ENCODE peak calls at places on chromosomes 7 and 10, in eight cellular contexts. One of them, this sample, is unnamed. For H3K4me1, the result is how much of the 10 kb centered on the place peaks cover.

GRCh38 chr7:139453673-139454321 is 29.7 kb downstream of the KLRG2 start:
- DNase-seq in prostate gland: no peak
- DNase-seq in thoracic aorta: no peak
- DNase-seq in fibroblast of lung: peak
- DNase-seq in uterus: no peak
- DNase-seq in heart left ventricle: no peak
- DNase-seq in Peyer's patch: no peak
- DNase-seq in PC-3: no peak
- DNase-seq in this sample: no peak

GRCh38 chr10:73922007-73922863 is 11.3 kb downstream of the PLAU start:
- DNase-seq in prostate gland: no peak
- DNase-seq in thoracic aorta: no peak
- DNase-seq in fibroblast of lung: no peak
- DNase-seq in uterus: no peak
- DNase-seq in heart left ventricle: no peak
- DNase-seq in Peyer's patch: no peak
- DNase-seq in PC-3: no peak
- DNase-seq in this sample: no peak

GRCh38 chr7:23472046-23472445 is 1.8 kb upstream of the IGF2BP3 start:
- DNase-seq in prostate gland: no peak
- DNase-seq in thoracic aorta: no peak
- DNase-seq in fibroblast of lung: no peak
- DNase-seq in uterus: no peak
- DNase-seq in heart left ventricle: no peak
- DNase-seq in Peyer's patch: no peak
- DNase-seq in PC-3: no peak
- DNase-seq in this sample: no peak

GRCh38 chr7:113890326-113891030 is 28.3 kb downstream of the PPP1R3A start:
- DNase-seq in prostate gland: no peak
- DNase-seq in thoracic aorta: no peak
- DNase-seq in fibroblast of lung: peak
- DNase-seq in uterus: no peak
- DNase-seq in heart left ventricle: no peak
- DNase-seq in Peyer's patch: no peak
- DNase-seq in PC-3: no peak
- DNase-seq in this sample: no peak

GRCh38 chr10:133259603-133259992 is 17.1 kb downstream of the ADAM8 start:
- DNase-seq in prostate gland: no peak
- DNase-seq in thoracic aorta: no peak
- DNase-seq in fibroblast of lung: no peak
- DNase-seq in uterus: no peak
- DNase-seq in heart left ventricle: no peak
- DNase-seq in Peyer's patch: no peak
- DNase-seq in PC-3: peak
- DNase-seq in this sample: no peak

GRCh38 chr10:30080161-30080560 is 20.8 kb upstream of the JCAD start:
- DNase-seq in prostate gland: no peak
- DNase-seq in thoracic aorta: no peak
- DNase-seq in fibroblast of lung: no peak
- DNase-seq in uterus: no peak
- DNase-seq in heart left ventricle: no peak
- DNase-seq in Peyer's patch: no peak
- DNase-seq in PC-3: peak
- DNase-seq in this sample: no peak

GRCh38 chr7:32890010-32890552 is 1.5 kb downstream of the KBTBD2 start:
- DNase-seq in prostate gland: peak
- DNase-seq in thoracic aorta: no peak
- DNase-seq in fibroblast of lung: peak
- DNase-seq in uterus: no peak
- DNase-seq in heart left ventricle: no peak
- DNase-seq in Peyer's patch: no peak
- DNase-seq in PC-3: peak
- DNase-seq in this sample: no peak

GRCh38 chr7:151896486-151896885 is 19.6 kb upstream of the PRKAG2 start:
- DNase-seq in prostate gland: no peak
- DNase-seq in thoracic aorta: no peak
- DNase-seq in fibroblast of lung: no peak
- DNase-seq in uterus: no peak
- DNase-seq in heart left ventricle: no peak
- DNase-seq in Peyer's patch: no peak
- DNase-seq in PC-3: no peak
- DNase-seq in this sample: no peak

GRCh38 chr7:79610301-79610700 is 156.8 kb upstream of the MAGI2 start:
- DNase-seq in prostate gland: no peak
- DNase-seq in thoracic aorta: no peak
- DNase-seq in fibroblast of lung: peak
- DNase-seq in uterus: no peak
- DNase-seq in heart left ventricle: no peak
- DNase-seq in Peyer's patch: no peak
- DNase-seq in PC-3: no peak
- DNase-seq in this sample: no peak

GRCh38 chr7:122597277-122597676 is 101.6 kb downstream of the RNF133 start:
- DNase-seq in prostate gland: no peak
- DNase-seq in thoracic aorta: no peak
- DNase-seq in fibroblast of lung: no peak
- DNase-seq in uterus: no peak
- DNase-seq in heart left ventricle: no peak
- DNase-seq in Peyer's patch: no peak
- DNase-seq in PC-3: no peak
- DNase-seq in this sample: no peak

GRCh38 chr10:111128331-111129167 is 51.7 kb downstream of the ADRA2A start:
- DNase-seq in prostate gland: no peak
- DNase-seq in thoracic aorta: no peak
- DNase-seq in fibroblast of lung: peak
- DNase-seq in uterus: no peak
- DNase-seq in heart left ventricle: no peak
- DNase-seq in Peyer's patch: no peak
- DNase-seq in PC-3: peak
- DNase-seq in this sample: no peak

GRCh38 chr10:114681542-114681941 is 23.5 kb upstream of the ABLIM1 start:
- DNase-seq in prostate gland: no peak
- DNase-seq in thoracic aorta: no peak
- DNase-seq in fibroblast of lung: peak
- DNase-seq in uterus: no peak
- DNase-seq in heart left ventricle: no peak
- DNase-seq in Peyer's patch: no peak
- DNase-seq in PC-3: peak
- DNase-seq in this sample: no peak

GRCh38 chr7:151454932-151455530 is 15.1 kb upstream of the CRYGN start:
- DNase-seq in prostate gland: no peak
- DNase-seq in thoracic aorta: no peak
- DNase-seq in fibroblast of lung: no peak
- DNase-seq in uterus: peak
- DNase-seq in heart left ventricle: no peak
- DNase-seq in Peyer's patch: peak
- DNase-seq in PC-3: no peak
- DNase-seq in this sample: peak

GRCh38 chr7:25456467-25457171 is 228.3 kb upstream of the NPVF start:
- DNase-seq in prostate gland: peak
- DNase-seq in thoracic aorta: no peak
- DNase-seq in fibroblast of lung: no peak
- DNase-seq in uterus: peak
- DNase-seq in heart left ventricle: no peak
- DNase-seq in Peyer's patch: peak
- DNase-seq in PC-3: no peak
- DNase-seq in this sample: peak

GRCh38 chr7:88566174-88566729 is 193.2 kb upstream of the ZNF804B start:
- DNase-seq in prostate gland: no peak
- DNase-seq in thoracic aorta: no peak
- DNase-seq in fibroblast of lung: no peak
- DNase-seq in uterus: no peak
- DNase-seq in heart left ventricle: no peak
- DNase-seq in Peyer's patch: no peak
- DNase-seq in PC-3: no peak
- DNase-seq in this sample: no peak

DNA sequence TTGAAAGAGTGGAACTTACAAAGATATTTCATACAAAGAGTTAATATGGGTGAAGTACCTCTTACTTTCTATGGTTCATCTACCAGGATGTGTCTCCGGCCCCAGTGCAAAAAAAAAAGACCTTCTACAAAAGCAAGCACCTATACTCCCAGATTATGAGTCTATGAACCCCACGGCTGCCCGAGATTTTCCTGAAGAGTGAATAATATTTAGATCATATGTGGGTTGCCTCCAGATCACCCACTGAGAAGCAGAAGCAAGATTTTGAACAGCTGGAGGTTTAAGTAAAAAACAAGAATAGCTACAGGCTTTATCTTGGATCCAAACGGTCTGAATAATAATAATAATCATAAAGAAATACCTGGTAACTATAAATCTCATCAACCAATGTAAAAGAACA is 207.7 kb downstream of the SKAP2 start:
- DNase-seq in prostate gland: no peak
- DNase-seq in thoracic aorta: no peak
- DNase-seq in fibroblast of lung: no peak
- DNase-seq in uterus: no peak
- DNase-seq in heart left ventricle: no peak
- DNase-seq in Peyer's patch: no peak
- DNase-seq in PC-3: no peak
- DNase-seq in this sample: no peak
- H3K4me1 ChIP-seq in prostate gland: under half
- H3K4me1 ChIP-seq in thoracic aorta: under half
- H3K4me1 ChIP-seq in fibroblast of lung: under half
- H3K4me1 ChIP-seq in uterus: under half
- H3K4me1 ChIP-seq in heart left ventricle: under half
- H3K4me1 ChIP-seq in Peyer's patch: under half
- H3K4me1 ChIP-seq in PC-3: under half
- H3K4me1 ChIP-seq in this sample: under half

DNA sequence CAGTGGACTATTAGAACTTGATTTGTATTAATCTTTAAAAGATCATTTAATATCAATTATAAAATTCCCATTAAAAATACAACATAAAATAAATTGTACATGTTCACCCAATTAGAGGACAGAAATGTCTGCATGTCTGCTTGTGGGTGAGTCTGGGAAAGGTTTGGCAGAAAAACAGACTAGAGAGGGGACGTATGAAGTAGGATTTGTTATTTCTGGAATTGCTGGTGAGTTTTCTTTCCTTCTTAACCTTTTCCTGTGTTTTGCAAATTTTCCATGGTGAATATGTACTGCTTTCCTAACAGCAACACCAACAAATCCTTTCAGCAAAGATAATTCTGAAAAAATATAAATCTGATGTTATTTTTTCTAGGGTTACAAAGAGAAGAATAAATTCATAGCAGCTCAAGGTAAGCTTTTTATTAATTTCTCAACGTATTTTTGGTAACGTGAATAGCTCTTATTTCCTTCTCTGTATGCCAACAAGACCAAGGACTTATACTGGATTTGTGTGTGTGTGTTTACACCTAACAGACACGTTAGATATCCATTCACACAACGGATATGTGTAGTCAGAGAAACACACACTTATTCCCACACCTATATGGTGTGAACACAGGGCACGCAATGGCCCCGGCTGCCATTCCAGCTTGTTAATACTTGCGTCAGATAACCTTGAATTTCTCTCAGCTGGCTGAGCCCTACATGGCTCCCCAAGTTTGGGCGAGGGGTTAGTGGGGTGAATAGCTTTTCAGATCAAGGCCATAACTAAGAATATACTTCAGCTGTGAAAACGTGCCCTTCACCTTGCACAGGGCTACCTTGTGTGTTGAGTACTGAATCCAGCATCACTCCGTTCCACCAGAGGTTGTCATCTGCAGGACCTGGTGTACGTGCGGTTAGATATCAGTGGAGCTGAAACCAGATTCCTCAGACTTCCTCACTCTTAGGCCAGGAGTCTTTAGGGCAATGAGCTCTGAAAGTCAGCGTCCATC is 64.6 kb downstream of the MKI67 start:
- DNase-seq in prostate gland: no peak
- DNase-seq in thoracic aorta: no peak
- DNase-seq in fibroblast of lung: no peak
- DNase-seq in uterus: peak
- DNase-seq in heart left ventricle: peak
- DNase-seq in Peyer's patch: peak
- DNase-seq in PC-3: no peak
- DNase-seq in this sample: no peak
- H3K4me1 ChIP-seq in prostate gland: under half
- H3K4me1 ChIP-seq in thoracic aorta: half or more
- H3K4me1 ChIP-seq in fibroblast of lung: under half
- H3K4me1 ChIP-seq in uterus: under half
- H3K4me1 ChIP-seq in heart left ventricle: under half
- H3K4me1 ChIP-seq in Peyer's patch: under half
- H3K4me1 ChIP-seq in PC-3: under half
- H3K4me1 ChIP-seq in this sample: under half

DNA sequence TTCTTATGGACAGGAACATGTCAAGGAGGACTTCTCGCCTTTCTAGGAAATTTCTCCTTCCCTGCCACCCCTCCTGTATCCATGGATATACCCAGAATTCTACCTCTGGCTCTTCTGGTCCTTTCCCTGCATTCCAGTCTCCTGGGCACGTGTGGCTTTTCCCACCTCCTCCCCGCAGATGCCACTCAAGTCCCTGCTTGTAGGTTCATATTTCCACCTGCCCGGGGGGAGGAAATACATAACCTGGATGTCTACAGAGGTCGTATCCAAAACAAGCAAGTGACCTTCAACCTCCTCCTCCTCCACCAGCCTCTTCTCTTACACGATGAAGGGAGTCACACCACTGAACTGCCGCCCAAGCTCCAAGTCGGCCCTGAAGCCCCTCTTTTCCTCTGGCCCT is 20.7 kb downstream of the FGFR2 start:
- DNase-seq in prostate gland: peak
- DNase-seq in thoracic aorta: no peak
- DNase-seq in fibroblast of lung: no peak
- DNase-seq in uterus: no peak
- DNase-seq in heart left ventricle: no peak
- DNase-seq in Peyer's patch: no peak
- DNase-seq in PC-3: no peak
- DNase-seq in this sample: no peak
- H3K4me1 ChIP-seq in prostate gland: under half
- H3K4me1 ChIP-seq in thoracic aorta: under half
- H3K4me1 ChIP-seq in fibroblast of lung: under half
- H3K4me1 ChIP-seq in uterus: under half
- H3K4me1 ChIP-seq in heart left ventricle: under half
- H3K4me1 ChIP-seq in Peyer's patch: under half
- H3K4me1 ChIP-seq in PC-3: under half
- H3K4me1 ChIP-seq in this sample: under half

GRCh38 chr7:1535695-1536094 is 5.2 kb downstream of the MAFK start:
- DNase-seq in prostate gland: no peak
- DNase-seq in thoracic aorta: no peak
- DNase-seq in fibroblast of lung: no peak
- DNase-seq in uterus: peak
- DNase-seq in heart left ventricle: peak
- DNase-seq in Peyer's patch: no peak
- DNase-seq in PC-3: no peak
- DNase-seq in this sample: no peak

GRCh38 chr7:1537631-1538412 is 7.3 kb downstream of the MAFK start:
- DNase-seq in prostate gland: no peak
- DNase-seq in thoracic aorta: peak
- DNase-seq in fibroblast of lung: peak
- DNase-seq in uterus: peak
- DNase-seq in heart left ventricle: peak
- DNase-seq in Peyer's patch: peak
- DNase-seq in PC-3: peak
- DNase-seq in this sample: peak

GRCh38 chr7:1535100-1535458 is 4.6 kb downstream of the MAFK start:
- DNase-seq in prostate gland: no peak
- DNase-seq in thoracic aorta: no peak
- DNase-seq in fibroblast of lung: no peak
- DNase-seq in uterus: peak
- DNase-seq in heart left ventricle: no peak
- DNase-seq in Peyer's patch: no peak
- DNase-seq in PC-3: no peak
- DNase-seq in this sample: no peak

GRCh38 chr7:1536768-1537630 is 6.5 kb downstream of the MAFK start:
- DNase-seq in prostate gland: peak
- DNase-seq in thoracic aorta: peak
- DNase-seq in fibroblast of lung: peak
- DNase-seq in uterus: peak
- DNase-seq in heart left ventricle: peak
- DNase-seq in Peyer's patch: peak
- DNase-seq in PC-3: peak
- DNase-seq in this sample: peak

GRCh38 chr7:1536105-1536767 is 5.7 kb downstream of the MAFK start:
- DNase-seq in prostate gland: no peak
- DNase-seq in thoracic aorta: no peak
- DNase-seq in fibroblast of lung: no peak
- DNase-seq in uterus: peak
- DNase-seq in heart left ventricle: peak
- DNase-seq in Peyer's patch: no peak
- DNase-seq in PC-3: no peak
- DNase-seq in this sample: no peak
- H3K4me1 ChIP-seq in prostate gland: under half
- H3K4me1 ChIP-seq in thoracic aorta: half or more
- H3K4me1 ChIP-seq in fibroblast of lung: under half
- H3K4me1 ChIP-seq in uterus: under half
- H3K4me1 ChIP-seq in heart left ventricle: under half
- H3K4me1 ChIP-seq in Peyer's patch: under half
- H3K4me1 ChIP-seq in PC-3: under half
- H3K4me1 ChIP-seq in this sample: under half